ENCODE peak calls at places on chromosomes 7 and 10, in five cellular contexts. M is A172, G is LoVo, W is SW480, N is endothelial cell. E is an unnamed sample.

GRCh38 chr7:135650831-135651573 is 11.3 kb upstream of the STMP1 start:
- DNase-seq in M (peak), G (no peak), W (peak), N (no peak), E (no peak)

GRCh38 chr7:94483843-94484242 is 25.8 kb upstream of the CASD1 start:
- DNase-seq in M (no peak), G (no peak), W (no peak), N (no peak), E (no peak)

GRCh38 chr7:128172963-128173362 is 68.1 kb upstream of the LEP start:
- DNase-seq in M (no peak), G (no peak), W (no peak), N (no peak), E (no peak)

GRCh38 chr7:128351296-128352123 is 7.8 kb upstream of the RBM28 start:
- DNase-seq in M (no peak), G (no peak), W (no peak), N (no peak), E (no peak)

GRCh38 chr7:22610258-22610657 is 110.3 kb upstream of the STEAP1B start:
- DNase-seq in M (no peak), G (no peak), W (no peak), N (no peak), E (no peak)

GRCh38 chr10:52631648-52632047 is 140.9 kb downstream of the MBL2 start:
- DNase-seq in M (no peak), G (no peak), W (no peak), N (no peak), E (no peak)

GRCh38 chr7:7651479-7651878 is 10.9 kb downstream of the UMAD1 start:
- DNase-seq in M (no peak), G (no peak), W (no peak), N (no peak), E (no peak)

GRCh38 chr10:17502788-17503187 is 48.4 kb upstream of the ST8SIA6 start:
- DNase-seq in M (no peak), G (no peak), W (no peak), N (no peak), E (no peak)

GRCh38 chr10:81548160-81548559 is 326.8 kb upstream of the NRG3 start:
- DNase-seq in M (no peak), G (no peak), W (no peak), N (no peak), E (no peak)

GRCh38 chr10:119029613-119030420 is at the start of gene NANOS1:
- DNase-seq in M (no peak), G (no peak), W (peak), N (peak), E (no peak)

GRCh38 chr7:104175336-104175984 is 32.4 kb downstream of the ORC5 start:
- DNase-seq in M (no peak), G (no peak), W (no peak), N (no peak), E (no peak)

GRCh38 chr7:154680894-154681659 is 321.8 kb downstream of the PAXIP1 start:
- DNase-seq in M (no peak), G (no peak), W (no peak), N (no peak), E (no peak)